ENCODE peak calls at places on chromosomes 13 and 19, in four cellular contexts. I is HepG2, F is WTC11, K is K562. E is an unnamed sample.

GRCh38 chr13:45341799-45342584 is 1.0 kb upstream of the TPT1 start:
- DNase-seq in I (no peak), F (no peak), K (no peak), E (peak)

GRCh38 chr19:50016225-50016807 is 8.9 kb downstream of the VRK3 start:
- DNase-seq in I (no peak), F (no peak), K (peak), E (no peak)

GRCh38 chr13:19759669-19760068 is 23.1 kb downstream of the PSPC1 start:
- DNase-seq in I (no peak), F (no peak), K (no peak), E (no peak)

GRCh38 chr13:37806666-37807065 is 62.9 kb downstream of the TRPC4 start:
- DNase-seq in I (no peak), F (no peak), K (no peak), E (peak)

GRCh38 chr19:58492265-58492664 is 16.1 kb downstream of the ZNF446 start:
- DNase-seq in I (no peak), F (no peak), K (no peak), E (no peak)

GRCh38 chr19:51187395-51188226 is 37.3 kb upstream of the CD33 start:
- DNase-seq in I (no peak), F (no peak), K (peak), E (no peak)

GRCh38 chr19:53094749-53095575 is 8.3 kb downstream of the ZNF160 start:
- DNase-seq in I (no peak), F (peak), K (peak), E (no peak)

GRCh38 chr13:97307882-97308624 is 85.9 kb downstream of the MBNL2 start:
- DNase-seq in I (peak), F (no peak), K (no peak), E (no peak)

GRCh38 chr13:48144413-48145035 is 49.6 kb upstream of the MED4 start:
- DNase-seq in I (no peak), F (no peak), K (no peak), E (no peak)

GRCh38 chr19:2302319-2303208 is 5.4 kb downstream of the LINGO3 start:
- DNase-seq in I (no peak), F (peak), K (peak), E (no peak)

GRCh38 chr13:81591528-81592220 is 1250.7 kb upstream of the SPRY2 start:
- DNase-seq in I (no peak), F (no peak), K (no peak), E (no peak)

GRCh38 chr19:46901701-46902401 is 41.1 kb downstream of the ARHGAP35 start:
- DNase-seq in I (no peak), F (no peak), K (no peak), E (no peak)

GRCh38 chr13:80654638-80655249 is 313.8 kb upstream of the SPRY2 start:
- DNase-seq in I (no peak), F (no peak), K (no peak), E (no peak)

GRCh38 chr19:33997690-33998089 is 174.6 kb upstream of the LSM14A start:
- DNase-seq in I (no peak), F (no peak), K (no peak), E (no peak)

GRCh38 chr19:19049406-19049805 is 14.4 kb upstream of the SLC25A42 start:
- DNase-seq in I (no peak), F (no peak), K (no peak), E (no peak)

GRCh38 chr19:5665781-5666513 is 14.4 kb downstream of the MICOS13 start:
- DNase-seq in I (peak), F (no peak), K (peak), E (no peak)

GRCh38 chr13:91946498-91947070 is 548.2 kb downstream of the GPC5 start:
- DNase-seq in I (peak), F (no peak), K (no peak), E (peak)

GRCh38 chr19:1131718-1132552 is 28.1 kb downstream of the GPX4 start:
- DNase-seq in I (no peak), F (peak), K (peak), E (no peak)

GRCh38 chr13:112686987-112687386 is 2.9 kb upstream of the ATP11A start:
- DNase-seq in I (no peak), F (no peak), K (no peak), E (no peak)

GRCh38 chr19:47661571-47661970 is 51.7 kb upstream of the EHD2 start:
- DNase-seq in I (no peak), F (no peak), K (no peak), E (no peak)

GRCh38 chr13:30431269-30431950 is 9.1 kb downstream of the UBE2L5 start:
- DNase-seq in I (no peak), F (no peak), K (no peak), E (no peak)

GRCh38 chr13:77033717-77034302 is 6.9 kb upstream of the FBXL3 start:
- DNase-seq in I (no peak), F (no peak), K (no peak), E (no peak)

GRCh38 chr13:41648314-41648935 is 191.1 kb downstream of the RGCC start:
- DNase-seq in I (peak), F (no peak), K (no peak), E (no peak)

GRCh38 chr13:40974460-40975407 is 44.4 kb downstream of the ELF1 start:
- DNase-seq in I (peak), F (no peak), K (peak), E (peak)

GRCh38 chr13:59229861-59230260 is 933.9 kb downstream of the DIAPH3 start:
- DNase-seq in I (no peak), F (no peak), K (no peak), E (no peak)

GRCh38 chr19:42693760-42694350 is 46.4 kb downstream of the PSG3 start:
- DNase-seq in I (peak), F (peak), K (peak), E (peak)

GRCh38 chr13:100630564-100630963 is 42.0 kb upstream of the GGACT start:
- DNase-seq in I (peak), F (no peak), K (no peak), E (no peak)

GRCh38 chr13:101520672-101521071 is 68.2 kb downstream of the ITGBL1 start:
- DNase-seq in I (no peak), F (no peak), K (no peak), E (no peak)

GRCh38 chr13:61685683-61686013 is 270.0 kb upstream of the PCDH20 start:
- DNase-seq in I (peak), F (peak), K (no peak), E (peak)

GRCh38 chr13:85567909-85568308 is 231.3 kb downstream of the SLITRK6 start:
- DNase-seq in I (no peak), F (no peak), K (no peak), E (no peak)

GRCh38 chr19:56120371-56121179 is 520 bp downstream of the ZNF787 start:
- DNase-seq in I (peak), F (peak), K (peak), E (peak)

GRCh38 chr13:30094015-30094533 is 213.3 kb downstream of the KATNAL1 start:
- DNase-seq in I (no peak), F (no peak), K (no peak), E (no peak)

GRCh38 chr19:27733551-27734266 is 1479.2 kb downstream of the UQCRFS1 start:
- DNase-seq in I (no peak), F (no peak), K (no peak), E (no peak)

GRCh38 chr19:55638864-55639359 is 1.9 kb upstream of the ZNF580 start:
- DNase-seq in I (peak), F (peak), K (no peak), E (peak)

GRCh38 chr13:30785146-30785845 is 50.0 kb downstream of the ALOX5AP start:
- DNase-seq in I (no peak), F (no peak), K (no peak), E (no peak)

GRCh38 chr19:10262771-10263170 is 8.1 kb upstream of the ICAM1 start:
- DNase-seq in I (no peak), F (no peak), K (no peak), E (no peak)

GRCh38 chr13:36343766-36344165 is 2.4 kb downstream of the SPART start:
- DNase-seq in I (no peak), F (no peak), K (no peak), E (no peak)

GRCh38 chr19:48560095-48560530 is 8.1 kb downstream of the SULT2B1 start:
- DNase-seq in I (peak), F (peak), K (peak), E (no peak)

GRCh38 chr19:49427855-49428546 is 2.8 kb downstream of the GFY start:
- DNase-seq in I (no peak), F (peak), K (peak), E (no peak)

DNA sequence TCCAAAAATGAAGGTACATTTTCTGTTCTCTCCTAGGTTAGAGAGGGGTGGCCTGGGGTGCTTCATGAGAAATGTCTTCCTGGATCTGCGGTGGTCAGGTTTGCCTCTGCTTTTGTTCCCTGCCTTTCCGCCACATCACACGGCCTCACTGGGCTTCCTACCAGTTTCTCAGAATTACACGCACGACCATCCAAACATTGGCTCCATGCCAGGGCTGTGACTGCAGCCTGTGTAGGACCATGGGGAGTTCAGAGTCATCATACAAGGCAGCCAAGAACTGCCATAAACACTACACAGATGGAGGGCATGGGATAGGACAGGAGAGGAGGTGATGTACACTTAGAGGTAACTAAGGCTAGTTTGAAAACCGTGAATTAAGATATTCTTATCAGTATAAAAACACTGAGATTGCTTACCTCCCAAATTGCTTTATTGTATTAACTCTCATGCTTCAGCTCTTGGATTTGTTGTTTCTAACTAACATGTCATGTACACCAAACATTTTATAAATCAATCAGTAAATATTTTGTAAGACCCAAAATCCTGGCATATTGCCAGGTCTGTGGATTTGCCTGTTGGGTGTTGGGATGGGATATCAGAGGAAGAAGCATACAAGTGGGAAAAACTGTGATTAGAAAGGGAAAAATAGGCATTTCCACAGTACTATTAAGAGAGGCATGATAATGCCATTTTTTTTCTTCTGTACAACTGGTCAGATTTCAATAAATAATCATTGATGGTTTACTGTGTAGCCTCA is 45.2 kb downstream of the CDADC1 start:
- DNase-seq in I (no peak), F (no peak), K (peak), E (peak)
- TF ChIP-seq ELF4 in I (no peak), F (no peak), K (no peak), E (no peak)

DNA sequence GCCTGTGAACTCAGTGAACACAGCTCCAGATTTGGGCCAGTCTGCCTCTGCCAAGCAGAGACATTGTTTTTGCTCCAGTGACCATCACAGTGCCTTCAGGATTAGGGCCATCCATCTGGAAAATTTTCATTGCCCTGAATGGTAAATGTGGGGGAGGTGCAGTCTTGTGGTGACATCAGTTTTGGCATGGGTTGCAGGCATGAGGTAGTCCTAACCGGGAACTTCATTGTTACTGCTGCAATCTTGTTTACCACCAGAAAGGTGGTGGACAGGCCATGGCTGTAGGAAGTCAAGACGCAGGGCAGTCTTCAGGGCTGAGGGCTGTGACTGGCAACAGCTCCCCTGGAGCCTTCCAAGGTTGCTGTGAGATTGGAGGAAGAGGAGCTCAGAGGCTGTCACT is 55.2 kb downstream of the SPATA13 start:
- DNase-seq in I (no peak), F (no peak), K (no peak), E (no peak)
- TF ChIP-seq ELF4 in I (no peak), F (no peak), K (no peak), E (no peak)

DNA sequence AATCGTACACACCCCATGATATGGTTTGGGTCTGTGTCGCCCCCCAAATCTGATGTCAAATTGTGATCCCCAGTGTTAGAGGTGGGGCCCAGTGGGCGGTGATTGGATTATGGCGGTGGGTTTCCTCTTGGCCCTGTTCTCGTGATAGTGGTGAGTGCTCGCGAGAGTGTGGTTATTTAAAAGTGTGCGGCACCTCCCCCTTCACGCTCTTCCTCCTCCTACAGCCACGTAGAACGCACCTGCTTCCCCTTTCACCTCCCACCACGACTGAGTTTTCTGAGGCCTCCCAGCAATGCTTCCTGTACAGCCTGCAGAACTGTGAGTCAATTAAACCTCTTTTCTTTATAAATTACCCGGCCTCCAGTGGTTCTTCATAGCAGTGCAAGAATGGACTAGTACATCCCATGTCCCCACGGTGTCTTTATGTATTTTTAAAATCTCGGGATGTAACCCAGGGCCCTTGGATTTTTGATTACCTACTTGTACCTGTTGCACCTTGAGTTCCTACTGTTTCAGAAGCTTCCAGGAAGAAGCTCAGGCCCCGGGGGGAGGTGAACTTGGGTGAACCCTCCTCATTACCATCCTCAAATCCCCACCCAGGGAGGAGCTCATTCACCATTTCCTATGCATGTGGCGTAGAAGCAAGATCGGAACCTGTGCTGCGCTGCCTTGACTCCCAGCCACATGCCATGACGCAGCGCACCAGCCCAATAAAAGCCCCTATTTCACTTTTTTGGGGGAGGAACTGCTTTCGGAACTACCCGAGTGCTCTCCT is 52.4 kb downstream of the TEX29 start:
- DNase-seq in I (no peak), F (no peak), K (no peak), E (no peak)
- TF ChIP-seq ELF4 in I (no peak), F (no peak), K (no peak), E (no peak)

DNA sequence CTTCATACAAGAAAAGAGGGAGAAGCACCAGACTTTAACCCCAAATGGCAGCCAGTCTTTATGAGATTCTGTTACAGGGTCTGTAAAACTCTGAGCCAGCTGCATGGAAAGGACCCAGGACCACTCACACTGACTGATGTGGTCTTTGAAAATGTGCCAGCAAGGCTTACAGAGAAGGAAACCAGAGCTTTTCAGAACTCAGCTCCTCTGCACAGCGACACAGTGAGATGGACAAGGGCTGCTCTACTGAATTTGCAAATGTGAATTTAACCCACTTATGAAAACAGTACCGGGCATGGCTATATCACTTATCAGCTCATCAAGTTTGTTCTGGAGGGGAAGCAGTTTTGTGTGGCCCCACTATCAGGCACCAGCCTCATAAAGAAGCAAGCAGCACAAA is 98.8 kb upstream of the SERP2 start:
- DNase-seq in I (no peak), F (no peak), K (no peak), E (no peak)
- TF ChIP-seq ELF4 in I (no peak), F (no peak), K (no peak), E (no peak)

GRCh38 chr19:40596608-40597328 is 4.4 kb upstream of the LTBP4 start:
- DNase-seq in I (peak), F (peak), K (peak), E (peak)
- TF ChIP-seq ELF4 in I (no peak), F (peak), K (no peak), E (no peak)

GRCh38 chr13:39779337-39780270 is 124.1 kb downstream of the COG6 start:
- DNase-seq in I (no peak), F (no peak), K (no peak), E (no peak)
- TF ChIP-seq ELF4 in I (no peak), F (no peak), K (no peak), E (no peak)

DNA sequence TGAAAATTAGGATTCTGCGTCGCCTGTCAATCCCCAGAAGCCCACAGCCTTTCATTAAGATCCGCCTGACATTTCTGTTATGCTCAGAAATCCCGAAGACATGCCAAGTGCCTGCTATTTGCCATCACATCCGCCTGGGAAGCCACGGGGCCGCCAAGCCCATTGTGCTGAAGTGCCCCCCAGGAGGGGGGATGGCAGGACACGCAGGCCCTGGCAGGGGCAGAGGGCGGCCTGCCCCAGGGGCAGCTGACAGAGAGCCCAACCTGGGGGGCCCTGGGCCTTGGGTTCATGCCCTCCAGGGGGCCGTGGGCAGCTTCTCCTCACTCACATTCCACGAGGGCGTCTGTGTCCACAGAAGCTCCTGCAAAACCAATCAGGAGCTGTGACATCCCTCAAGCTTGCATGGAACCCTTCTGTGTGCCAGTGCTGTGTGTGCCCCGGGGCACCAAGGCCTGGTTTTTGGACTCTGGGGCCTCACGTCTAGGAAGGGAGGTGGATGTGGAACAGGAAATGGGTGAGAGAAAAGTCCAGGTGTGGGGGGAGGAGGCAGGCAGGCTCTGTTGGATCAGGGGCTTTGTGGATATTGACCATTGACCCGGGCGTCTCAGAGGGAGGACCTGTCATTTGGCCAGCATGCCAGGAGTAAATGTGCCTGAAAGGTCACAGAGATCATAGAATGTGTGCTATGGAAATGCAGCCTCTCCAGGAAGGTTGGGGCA is 122.9 kb downstream of the URI1 start:
- DNase-seq in I (no peak), F (no peak), K (no peak), E (no peak)
- TF ChIP-seq ELF4 in I (no peak), F (no peak), K (no peak), E (no peak)

E was measured in HEK293T.